ENCODE peak calls at places on chromosomes 5 and 9, in ten cellular contexts. K is NCI-H226; L is heart left ventricle; U is myocyte; M is fibroblast of pulmonary artery; H is fibroblast of villous mesenchyme; T is T1000; Z is choroid plexus epithelial cell; N is activated CD8-positive, alpha-beta T cell treated with anti-CD3 and anti-CD28 coated beads for 36 hours; Q is stimulated activated effector memory CD8-positive, alpha-beta T cell treated with anti-CD3 and anti-CD28 coated beads, Interleukin-12 subunit alpha, Interleukin-12 subunit beta, amount 100 ng/mL, for 72 hours. F is an unnamed sample.

GRCh38 chr5:92864591-92864990 is 716.4 kb downstream of the NR2F1-AS1 start:
- DNase-seq in K (no peak), L (no peak), U (no peak), M (no peak), H (no peak), T (no peak), Z (no peak), N (no peak), Q (no peak), F (no peak)

GRCh38 chr9:13478637-13479036 is 199.1 kb upstream of the MPDZ start:
- DNase-seq in K (no peak), L (no peak), U (peak), M (no peak), H (no peak), T (no peak), Z (no peak), N (no peak), Q (no peak), F (no peak)

GRCh38 chr5:173310861-173311515 is 17.2 kb downstream of the STC2 start:
- DNase-seq in K (no peak), L (no peak), U (peak), M (peak), H (no peak), T (no peak), Z (no peak), N (no peak), Q (no peak), F (no peak)

GRCh38 chr9:99253772-99254431 is 31.8 kb downstream of the SEC61B start:
- DNase-seq in K (no peak), L (no peak), U (peak), M (no peak), H (no peak), T (peak), Z (no peak), N (peak), Q (peak), F (no peak)

GRCh38 chr9:105114956-105115728 is 129.3 kb upstream of the SLC44A1 start:
- DNase-seq in K (no peak), L (peak), U (peak), M (peak), H (peak), T (no peak), Z (peak), N (peak), Q (no peak), F (no peak)

GRCh38 chr9:36441966-36442365 is 41.9 kb upstream of the RNF38 start:
- DNase-seq in K (no peak), L (no peak), U (no peak), M (no peak), H (no peak), T (no peak), Z (peak), N (no peak), Q (no peak), F (no peak)

GRCh38 chr5:174724484-174725260 is at the start of gene MSX2:
- DNase-seq in K (no peak), L (peak), U (peak), M (peak), H (peak), T (peak), Z (peak), N (peak), Q (no peak), F (no peak)

GRCh38 chr9:132651259-132651658 is 18.5 kb downstream of the DDX31 start:
- DNase-seq in K (no peak), L (no peak), U (peak), M (peak), H (peak), T (peak), Z (peak), N (peak), Q (no peak), F (no peak)

GRCh38 chr9:27701029-27701428 is 127.7 kb upstream of the C9orf72 start:
- DNase-seq in K (no peak), L (no peak), U (no peak), M (no peak), H (no peak), T (no peak), Z (peak), N (no peak), Q (no peak), F (no peak)

GRCh38 chr5:35172526-35172925 is 57.8 kb downstream of the PRLR start:
- DNase-seq in K (no peak), L (no peak), U (no peak), M (no peak), H (no peak), T (no peak), Z (no peak), N (no peak), Q (no peak), F (no peak)

GRCh38 chr5:156513123-156513814 is 186.3 kb downstream of the SGCD start:
- DNase-seq in K (no peak), L (no peak), U (peak), M (no peak), H (no peak), T (no peak), Z (no peak), N (no peak), Q (no peak), F (no peak)

GRCh38 chr9:135242406-135242805 is 154.9 kb downstream of the OLFM1 start:
- DNase-seq in K (no peak), L (no peak), U (no peak), M (no peak), H (no peak), T (no peak), Z (no peak), N (no peak), Q (no peak), F (no peak)

GRCh38 chr5:80054682-80055081 is 19.5 kb downstream of the THBS4 start:
- DNase-seq in K (peak), L (no peak), U (no peak), M (no peak), H (no peak), T (no peak), Z (peak), N (no peak), Q (no peak), F (no peak)

GRCh38 chr9:14910178-14910805 is at the start of gene FREM1:
- DNase-seq in K (no peak), L (no peak), U (peak), M (peak), H (peak), T (no peak), Z (peak), N (no peak), Q (no peak), F (no peak)

GRCh38 chr5:56981906-56982305 is 30.0 kb upstream of the MIER3 start:
- DNase-seq in K (no peak), L (no peak), U (peak), M (no peak), H (no peak), T (no peak), Z (no peak), N (no peak), Q (no peak), F (no peak)

GRCh38 chr9:105158898-105159297 is 85.6 kb upstream of the SLC44A1 start:
- DNase-seq in K (no peak), L (no peak), U (no peak), M (no peak), H (no peak), T (no peak), Z (no peak), N (no peak), Q (no peak), F (no peak)

GRCh38 chr5:2206244-2207108 is 323.8 kb upstream of the IRX4 start:
- DNase-seq in K (no peak), L (no peak), U (no peak), M (no peak), H (no peak), T (no peak), Z (no peak), N (no peak), Q (no peak), F (no peak)

GRCh38 chr9:16640649-16641048 is 229.8 kb downstream of the BNC2 start:
- DNase-seq in K (peak), L (no peak), U (peak), M (peak), H (no peak), T (no peak), Z (peak), N (no peak), Q (no peak), F (no peak)

GRCh38 chr5:37730896-37731455 is 108.9 kb downstream of the GDNF start:
- DNase-seq in K (peak), L (no peak), U (peak), M (no peak), H (no peak), T (no peak), Z (peak), N (no peak), Q (no peak), F (no peak)

GRCh38 chr5:139046551-139046950 is 151.6 kb downstream of the SIL1 start:
- DNase-seq in K (peak), L (no peak), U (peak), M (peak), H (no peak), T (no peak), Z (peak), N (no peak), Q (no peak), F (no peak)

GRCh38 chr9:126515001-126515872 is 98.5 kb upstream of the LMX1B start:
- DNase-seq in K (no peak), L (no peak), U (no peak), M (no peak), H (no peak), T (no peak), Z (no peak), N (no peak), Q (no peak), F (no peak)